ENCODE peak calls at places on chromosomes 1 and 21, in six cellular contexts. N, B, A, Q, Y and L are unnamed samples. For H3K4me1, the result is how much of the 10 kb centered on the place peaks cover.

GRCh38 chr1:33986389-33987095 is 122.7 kb downstream of the HMGB4 start:
- DNase-seq in N (no peak), B (peak), A (peak), Q (peak), Y (peak), L (peak)

GRCh38 chr1:94688646-94689045 is 131.5 kb upstream of the SLC44A3 start:
- DNase-seq in N (no peak), B (no peak), A (no peak), Q (no peak), Y (no peak), L (no peak)

GRCh38 chr21:29181799-29182470 is 51.5 kb downstream of the MAP3K7CL start:
- DNase-seq in N (peak), B (no peak), A (peak), Q (no peak), Y (no peak), L (no peak)

GRCh38 chr1:119968068-119968492 is 71.8 kb upstream of the ADAM30 start:
- DNase-seq in N (peak), B (no peak), A (peak), Q (peak), Y (peak), L (no peak)

GRCh38 chr1:8155528-8156186 is 129.5 kb upstream of the ERRFI1 start:
- DNase-seq in N (no peak), B (peak), A (no peak), Q (no peak), Y (no peak), L (no peak)

GRCh38 chr1:55262822-55263221 is 47.7 kb upstream of the USP24 start:
- DNase-seq in N (no peak), B (no peak), A (no peak), Q (no peak), Y (no peak), L (no peak)

GRCh38 chr1:167819849-167820683 is 93.9 kb downstream of the ADCY10 start:
- DNase-seq in N (peak), B (peak), A (peak), Q (peak), Y (peak), L (peak)

GRCh38 chr1:182348916-182349747 is 42.5 kb downstream of the GLUL start:
- DNase-seq in N (no peak), B (peak), A (peak), Q (peak), Y (no peak), L (peak)

GRCh38 chr21:34569381-34569979 is 45.4 kb downstream of the RCAN1 start:
- DNase-seq in N (no peak), B (no peak), A (no peak), Q (no peak), Y (no peak), L (no peak)

GRCh38 chr1:245986404-245987221 is 520.5 kb downstream of the SMYD3 start:
- DNase-seq in N (peak), B (no peak), A (no peak), Q (no peak), Y (no peak), L (no peak)

GRCh38 chr1:115712911-115713609 is 55.5 kb downstream of the CASQ2 start:
- DNase-seq in N (no peak), B (no peak), A (no peak), Q (no peak), Y (no peak), L (no peak)

GRCh38 chr21:17799414-17800164 is 19.6 kb downstream of the C21orf91 start:
- DNase-seq in N (no peak), B (no peak), A (no peak), Q (no peak), Y (no peak), L (no peak)

GRCh38 chr1:212121772-212122171 is 86.2 kb downstream of the DTL start:
- DNase-seq in N (no peak), B (no peak), A (no peak), Q (no peak), Y (no peak), L (no peak)

GRCh38 chr1:244789731-244790130 is 45.7 kb upstream of the COX20 start:
- DNase-seq in N (no peak), B (no peak), A (no peak), Q (no peak), Y (no peak), L (no peak)

GRCh38 chr1:182146286-182146685 is 84.8 kb upstream of the ZNF648 start:
- DNase-seq in N (no peak), B (no peak), A (no peak), Q (no peak), Y (peak), L (no peak)

GRCh38 chr1:112263464-112263863 is 132.6 kb upstream of the CTTNBP2NL start:
- DNase-seq in N (peak), B (no peak), A (no peak), Q (no peak), Y (no peak), L (no peak)

GRCh38 chr1:63601061-63601460 is 7.8 kb downstream of the PGM1 start:
- DNase-seq in N (no peak), B (no peak), A (no peak), Q (no peak), Y (no peak), L (no peak)

GRCh38 chr1:59029768-59030167 is 245.9 kb upstream of the JUN start:
- DNase-seq in N (peak), B (no peak), A (no peak), Q (no peak), Y (no peak), L (no peak)

GRCh38 chr1:56688522-56689026 is 43.5 kb downstream of the PRKAA2 start:
- DNase-seq in N (peak), B (no peak), A (no peak), Q (no peak), Y (no peak), L (no peak)

GRCh38 chr1:55374801-55375616 is 159.8 kb upstream of the USP24 start:
- DNase-seq in N (no peak), B (no peak), A (peak), Q (peak), Y (no peak), L (peak)

GRCh38 chr1:16162163-16162822 is 6.4 kb upstream of the EPHA2 start:
- DNase-seq in N (no peak), B (peak), A (no peak), Q (no peak), Y (peak), L (no peak)

GRCh38 chr21:35217504-35218060 is 168.5 kb upstream of the RUNX1 start:
- DNase-seq in N (no peak), B (no peak), A (no peak), Q (no peak), Y (no peak), L (no peak)

GRCh38 chr1:24955161-24955560 is 25.1 kb upstream of the RUNX3 start:
- DNase-seq in N (no peak), B (peak), A (no peak), Q (no peak), Y (no peak), L (no peak)

GRCh38 chr1:36087233-36088123 is 1.2 kb upstream of the ADPRS start:
- DNase-seq in N (no peak), B (peak), A (no peak), Q (no peak), Y (no peak), L (peak)

GRCh38 chr1:182229907-182230522 is 161.6 kb downstream of the GLUL start:
- DNase-seq in N (no peak), B (no peak), A (no peak), Q (no peak), Y (no peak), L (no peak)

GRCh38 chr1:5660141-5660935 is 331.9 kb downstream of the NPHP4 start:
- DNase-seq in N (no peak), B (peak), A (no peak), Q (no peak), Y (no peak), L (peak)

GRCh38 chr21:36381841-36382589 is 3.2 kb upstream of the CHAF1B start:
- DNase-seq in N (peak), B (no peak), A (no peak), Q (no peak), Y (no peak), L (no peak)

GRCh38 chr21:44049606-44050005 is 37.5 kb downstream of the TRAPPC10 start:
- DNase-seq in N (peak), B (no peak), A (no peak), Q (no peak), Y (no peak), L (no peak)
- H3K4me1 ChIP-seq in N (under half), B (under half), A (under half), Q (under half), Y (under half), L (under half)

DNA sequence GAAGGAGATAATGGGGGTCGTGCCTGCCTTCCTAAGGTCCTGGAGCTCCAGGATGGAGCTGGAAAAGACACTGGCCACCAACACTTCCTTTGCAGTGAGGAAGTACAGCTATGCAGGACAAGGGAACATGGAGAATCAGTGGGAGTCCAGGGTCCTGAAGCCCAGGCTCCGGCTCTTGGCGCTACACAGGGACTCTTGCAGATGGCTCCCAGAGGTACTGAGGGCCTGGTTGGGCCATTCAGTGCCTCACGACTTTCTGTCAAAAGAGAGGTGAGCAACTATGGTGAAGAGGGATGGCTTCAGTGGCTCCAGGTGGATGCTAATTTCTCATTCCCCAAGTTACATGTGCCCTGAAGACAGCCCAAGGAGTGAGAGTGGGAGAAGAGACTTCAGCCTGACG is 1.8 kb upstream of the ETNK2 start:
- DNase-seq in N (no peak), B (peak), A (no peak), Q (no peak), Y (no peak), L (no peak)
- H3K27ac ChIP-seq in N (no peak), B (no peak), A (no peak), Q (no peak), Y (no peak), L (no peak)

DNA sequence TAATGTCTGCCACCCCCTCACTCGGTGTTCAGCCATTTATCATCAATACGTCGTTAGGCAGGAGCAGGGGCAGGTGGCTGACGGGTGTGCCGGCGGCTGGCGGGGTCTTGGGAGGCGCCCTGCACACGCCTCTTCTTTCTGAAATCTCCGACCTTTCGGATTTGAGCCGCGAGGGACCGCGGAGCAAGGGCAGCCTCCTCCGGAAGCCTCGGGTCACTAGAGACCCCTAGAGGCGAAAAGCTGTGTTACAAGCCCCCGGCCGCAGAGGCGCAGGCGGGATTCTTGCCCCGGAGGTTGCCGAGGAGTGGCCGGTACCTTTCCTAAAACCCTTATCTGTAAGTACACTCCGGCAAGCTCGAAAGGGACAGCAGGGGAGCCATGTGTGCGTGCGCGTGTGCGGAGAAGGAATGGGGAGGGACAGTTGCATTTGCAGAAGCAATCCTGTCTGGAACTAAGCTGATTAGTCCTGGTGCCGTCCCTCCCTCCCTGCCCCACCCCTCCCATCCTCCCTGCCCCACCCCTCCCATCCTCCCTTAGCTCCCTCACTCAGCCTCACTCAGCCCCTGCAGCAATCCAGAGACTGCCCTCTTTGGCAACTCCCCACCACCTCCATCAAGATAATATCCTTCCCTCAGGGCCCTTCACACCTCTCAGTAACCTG is 11.0 kb downstream of the BRINP2 start:
- DNase-seq in N (peak), B (peak), A (peak), Q (peak), Y (peak), L (peak)
- H3K4me3 ChIP-seq in N (no peak), B (no peak), A (peak), Q (peak), Y (no peak), L (no peak)

GRCh38 chr1:44808063-44808937 is at the start of gene BTBD19:
- DNase-seq in N (peak), B (peak), A (peak), Q (peak), Y (peak), L (peak)

GRCh38 chr1:44810101-44810761 is 1.9 kb downstream of the BTBD19 start:
- DNase-seq in N (peak), B (peak), A (peak), Q (peak), Y (no peak), L (peak)

GRCh38 chr1:44811234-44811633 is 2.9 kb downstream of the BTBD19 start:
- DNase-seq in N (peak), B (no peak), A (no peak), Q (no peak), Y (no peak), L (peak)

GRCh38 chr1:44807364-44808062 is 362 bp upstream of the DYNLT4 start:
- DNase-seq in N (peak), B (peak), A (peak), Q (peak), Y (peak), L (peak)

DNA sequence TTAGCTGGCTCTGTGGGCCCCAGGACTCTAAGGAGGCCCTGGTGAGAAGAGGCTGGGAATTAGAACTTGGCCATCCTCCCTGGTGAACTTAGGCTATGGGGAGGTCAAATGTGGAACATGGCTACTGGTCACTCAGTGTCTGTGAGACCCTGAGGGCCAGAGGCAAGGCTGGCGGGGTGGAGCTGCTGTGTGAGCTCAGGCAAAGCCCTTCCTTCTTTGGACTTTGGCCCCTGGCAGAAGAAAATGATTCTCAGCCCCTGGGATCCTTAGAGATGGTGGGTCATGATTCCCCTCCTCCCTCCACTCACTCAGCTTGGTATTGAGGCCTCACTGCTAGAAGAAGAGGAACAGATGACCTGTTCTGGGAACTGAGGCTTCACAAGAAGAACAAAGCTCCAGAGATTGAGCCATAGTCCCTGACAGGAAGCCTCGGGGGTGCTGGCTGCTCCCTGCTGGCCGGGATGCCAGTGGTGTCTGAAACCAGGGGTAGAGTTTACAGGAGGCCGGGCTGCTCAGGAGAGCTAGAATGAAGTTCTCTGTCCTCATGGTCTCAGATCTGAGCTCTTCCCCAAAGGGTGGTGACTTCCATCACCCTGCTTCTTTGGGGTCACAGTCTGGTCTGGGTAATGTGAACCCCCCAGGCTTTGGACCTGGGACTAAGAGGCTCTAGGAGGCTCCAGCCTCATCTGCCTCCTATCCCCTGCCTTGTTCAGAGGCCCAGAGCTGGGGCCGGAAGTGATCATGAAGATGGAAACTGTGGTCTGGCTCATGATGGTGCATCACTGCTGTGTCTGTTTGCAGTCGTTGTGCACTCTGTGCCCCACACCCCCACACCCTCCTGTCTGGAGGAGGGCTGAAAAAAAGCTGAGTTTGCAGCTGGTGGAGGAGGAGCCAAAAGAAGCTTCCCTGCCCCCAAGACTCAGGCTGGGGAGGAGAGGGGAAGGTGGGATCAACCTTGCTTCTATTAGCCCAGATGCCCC is 905 bp downstream of the BTBD19 start:
- DNase-seq in N (peak), B (peak), A (peak), Q (peak), Y (peak), L (peak)
- H3K4me1 ChIP-seq in N (half or more), B (under half), A (half or more), Q (under half), Y (under half), L (under half)

DNA sequence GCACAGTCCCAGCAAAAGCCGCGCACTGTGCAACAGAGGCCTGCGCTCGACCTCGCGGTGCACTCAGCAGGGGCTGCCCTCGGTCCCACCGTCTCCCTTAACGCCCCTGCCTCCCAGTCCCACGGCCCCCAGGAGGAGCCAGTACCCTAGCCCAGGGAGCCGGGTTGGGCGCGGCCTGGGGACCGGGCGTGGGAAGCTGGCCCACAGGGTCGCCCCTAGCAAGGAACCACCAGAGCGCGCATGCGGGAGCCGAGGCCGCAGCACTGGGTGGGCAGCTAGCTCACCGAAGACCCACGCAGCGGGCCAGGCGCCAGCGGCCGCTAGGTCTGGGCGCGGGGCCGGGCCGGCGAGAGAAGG is 21.6 kb upstream of the ZNF678 start:
- DNase-seq in N (no peak), B (no peak), A (no peak), Q (no peak), Y (peak), L (peak)
- H3K27ac ChIP-seq in N (no peak), B (no peak), A (peak), Q (peak), Y (peak), L (peak)